ENCODE peak calls at places on chromosomes 12 and 14, in six cellular contexts. A is stimulated activated CD4-positive, alpha-beta T cell treated with anti-CD3 and anti-CD28 coated beads, Interleukin-4, amount 100 ng/mL, for 48 hours; L is activated CD4-positive, alpha-beta T cell treated with anti-CD3 and anti-CD28 coated beads, Interleukin-2, amount 50 U/mL, for 24 hours; E is AG10803; T is AG04450; G is epithelial cell of prostate. R is an unnamed sample.

GRCh38 chr12:57435288-57435687 is 704 bp downstream of the INHBC start:
- DNase-seq in L (no peak), T (no peak), A (no peak), E (no peak), G (no peak), R (no peak)

GRCh38 chr12:122121341-122122192 is 43.0 kb downstream of the MLXIP start:
- DNase-seq in A (no peak), L (no peak), G (no peak), T (no peak), E (no peak), R (no peak)

GRCh38 chr14:100329233-100330006 is 6.3 kb downstream of the SLC25A47 start:
- DNase-seq in E (no peak), L (no peak), T (no peak), A (no peak), G (no peak), R (no peak)

GRCh38 chr14:74620497-74620921 is 8.5 kb upstream of the LTBP2 start:
- DNase-seq in E (peak), A (peak), G (peak), T (peak), L (no peak), R (no peak)

GRCh38 chr12:132216354-132216987 is 72.2 kb downstream of the NOC4L start:
- DNase-seq in G (no peak), E (no peak), T (no peak), L (no peak), A (no peak), R (no peak)

GRCh38 chr12:25352078-25352918 is 101.6 kb upstream of the KRAS start:
- DNase-seq in T (no peak), L (no peak), E (peak), G (no peak), A (no peak), R (no peak)

GRCh38 chr14:101595887-101596721 is 34.8 kb downstream of the DIO3 start:
- DNase-seq in E (no peak), A (peak), L (peak), G (no peak), T (no peak), R (no peak)

GRCh38 chr14:34171431-34171830 is 220.6 kb upstream of the EGLN3 start:
- DNase-seq in G (no peak), A (no peak), T (no peak), E (no peak), L (no peak), R (no peak)

GRCh38 chr14:104317500-104317805 is 179.1 kb downstream of the KIF26A start:
- DNase-seq in A (no peak), E (no peak), G (no peak), L (no peak), T (no peak), R (no peak)

GRCh38 chr14:81313200-81313599 is 86.9 kb downstream of the STON2 start:
- DNase-seq in G (no peak), L (no peak), A (no peak), T (no peak), E (no peak), R (no peak)

GRCh38 chr12:31219521-31219920 is 106.4 kb downstream of the SINHCAF start:
- DNase-seq in A (no peak), E (no peak), G (no peak), T (no peak), L (no peak), R (no peak)

GRCh38 chr12:62215506-62215905 is 44.7 kb upstream of the USP15 start:
- DNase-seq in A (no peak), G (peak), T (no peak), E (no peak), L (no peak), R (no peak)

GRCh38 chr12:88634008-88634407 is 53.7 kb upstream of the KITLG start:
- DNase-seq in L (no peak), E (peak), T (no peak), G (no peak), A (no peak), R (no peak)

GRCh38 chr12:97404549-97404948 is 58.1 kb upstream of the RMST start:
- DNase-seq in L (no peak), E (peak), T (no peak), G (peak), A (no peak), R (no peak)

GRCh38 chr12:12734054-12734453 is 16.9 kb downstream of the CDKN1B start:
- DNase-seq in T (no peak), G (no peak), L (no peak), A (no peak), E (peak), R (no peak)

GRCh38 chr12:130872179-130873096 is 572 bp downstream of the RAN start:
- DNase-seq in T (no peak), G (no peak), L (peak), A (peak), E (peak), R (no peak)

GRCh38 chr12:48786591-48787544 is 2.0 kb downstream of the ADCY6 start:
- DNase-seq in E (no peak), L (no peak), T (no peak), G (no peak), A (no peak), R (no peak)

GRCh38 chr12:44837114-44837800 is 38.9 kb downstream of the NELL2 start:
- DNase-seq in G (no peak), A (no peak), E (no peak), L (no peak), T (no peak), R (no peak)

GRCh38 chr14:51006781-51007211 is 62.5 kb upstream of the PYGL start:
- DNase-seq in G (peak), L (no peak), E (peak), A (no peak), T (peak), R (no peak)

GRCh38 chr12:25713264-25713663 is 160.2 kb upstream of the LMNTD1 start:
- DNase-seq in A (no peak), L (no peak), G (no peak), T (no peak), E (no peak), R (no peak)

GRCh38 chr14:101714394-101714793 is 47.1 kb upstream of the PPP2R5C start:
- DNase-seq in L (no peak), E (no peak), T (no peak), A (no peak), G (no peak), R (no peak)

GRCh38 chr12:42744539-42745156 is 155.1 kb upstream of the PRICKLE1 start:
- DNase-seq in T (no peak), L (no peak), G (peak), A (no peak), E (peak), R (no peak)

GRCh38 chr14:52052289-52052943 is 16.4 kb downstream of the NID2 start:
- DNase-seq in L (no peak), T (no peak), A (no peak), E (peak), G (no peak), R (no peak)

GRCh38 chr12:129193263-129193871 is 340.1 kb downstream of the GLT1D1 start:
- DNase-seq in A (peak), E (no peak), T (no peak), G (no peak), L (no peak), R (no peak)

GRCh38 chr12:115174928-115175327 is 491.0 kb upstream of the TBX3 start:
- DNase-seq in E (no peak), L (no peak), A (no peak), T (no peak), G (no peak), R (no peak)

R was measured in smooth muscle cell of the brain vasculature.